ENCODE peak calls at places on chromosome 9, in six cellular contexts. M, T, X, D, V and N are unnamed samples.

GRCh38 chr9:106897681-106898080 is 34.7 kb downstream of the ZNF462 start:
- DNase-seq in T (no peak), V (no peak), M (no peak), X (no peak), D (no peak), N (no peak)

GRCh38 chr9:128160603-128160987 is 530 bp downstream of the BBLN start:
- DNase-seq in M (peak; percentile 13), X (no peak), V (peak; percentile 19), D (no peak), T (peak; percentile 67), N (no peak)

GRCh38 chr9:72363908-72364678 is 915 bp downstream of the ZFAND5 start:
- DNase-seq in X (peak; percentile 75), D (peak; percentile 40), V (no peak), T (peak; percentile 82), M (peak; percentile 64), N (peak; percentile 81)

GRCh38 chr9:29514336-29514735 is 1941.1 kb upstream of the C9orf72 start:
- DNase-seq in T (no peak), V (no peak), X (peak; percentile 5), D (peak; percentile 25), M (no peak), N (no peak)

GRCh38 chr9:89508951-89509607 is 11.2 kb upstream of the SEMA4D start:
- DNase-seq in M (no peak), X (no peak), D (no peak), T (no peak), V (no peak), N (no peak)

GRCh38 chr9:125991886-125992529 is 244.8 kb downstream of the PBX3 start:
- DNase-seq in V (no peak), D (no peak), T (no peak), M (no peak), X (no peak), N (no peak)

GRCh38 chr9:18327106-18327505 is 146.8 kb upstream of the ADAMTSL1 start:
- DNase-seq in M (no peak), V (no peak), D (no peak), X (no peak), T (no peak), N (no peak)

GRCh38 chr9:135116892-135117680 is 29.6 kb downstream of the OLFM1 start:
- DNase-seq in V (no peak), X (no peak), D (peak; percentile 87), T (peak; percentile 63), M (no peak), N (no peak)

GRCh38 chr9:126417007-126417406 is 90.4 kb downstream of the MVB12B start:
- DNase-seq in V (no peak), X (no peak), M (no peak), D (no peak), T (no peak), N (no peak)

GRCh38 chr9:18390393-18390792 is 83.6 kb upstream of the ADAMTSL1 start:
- DNase-seq in T (no peak), D (peak; percentile 9), X (peak; percentile 23), M (peak; percentile 95), V (peak; percentile 13), N (no peak)

GRCh38 chr9:69584746-69585145 is 87.4 kb downstream of the APBA1 start:
- DNase-seq in X (no peak), V (no peak), M (peak; percentile 73), T (no peak), D (no peak), N (no peak)

GRCh38 chr9:90331826-90332575 is 310.6 kb downstream of the DIRAS2 start:
- DNase-seq in V (peak; percentile 40), D (peak; percentile 12), M (peak; percentile 87), T (no peak), X (peak; percentile 6), N (no peak)

GRCh38 chr9:6224393-6225154 is 9.0 kb downstream of the IL33 start:
- DNase-seq in V (no peak), T (no peak), X (no peak), M (no peak), D (no peak), N (no peak)

GRCh38 chr9:109815366-109815947 is 35.5 kb downstream of the PALM2AKAP2 start:
- DNase-seq in V (peak; percentile 47), X (no peak), D (no peak), T (no peak), M (peak; percentile 26), N (no peak)

GRCh38 chr9:104842698-104843097 is 78.8 kb downstream of the NIPSNAP3B start:
- DNase-seq in X (no peak), V (no peak), T (no peak), D (peak; percentile 21), M (no peak), N (no peak)

GRCh38 chr9:72271617-72272478 is 93.2 kb downstream of the ZFAND5 start:
- DNase-seq in V (peak; percentile 60), T (peak; percentile 50), D (peak; percentile 66), X (peak; percentile 73), M (peak; percentile 48), N (peak; percentile 55)

GRCh38 chr9:105114956-105115728 is 129.3 kb upstream of the SLC44A1 start:
- DNase-seq in X (no peak), M (peak; percentile 49), V (peak; percentile 28), T (no peak), D (no peak), N (peak; percentile 17)

GRCh38 chr9:101398930-101399640 is 434 bp downstream of the ZNF189 start:
- DNase-seq in D (no peak), M (no peak), V (no peak), T (no peak), X (peak; percentile 12), N (no peak)

GRCh38 chr9:35726876-35727438 is 5.0 kb downstream of the TLN1 start:
- DNase-seq in T (no peak), V (peak; percentile 40), D (no peak), X (peak; percentile 59), M (peak; percentile 68), N (peak; percentile 38)

GRCh38 chr9:114037961-114038723 is 40.0 kb downstream of the AMBP start:
- DNase-seq in V (no peak), X (no peak), D (peak; percentile 90), M (no peak), T (no peak), N (no peak)

GRCh38 chr9:92671323-92671722 is 1.4 kb upstream of the IPPK start:
- DNase-seq in V (peak; percentile 81), D (peak; percentile 62), M (peak; percentile 76), X (no peak), T (no peak), N (peak; percentile 53)

GRCh38 chr9:96383165-96383939 is at the start of gene SLC35D2:
- DNase-seq in M (peak; percentile 53), D (peak; percentile 85), X (peak; percentile 83), T (peak; percentile 93), V (peak; percentile 16), N (peak; percentile 65)

GRCh38 chr9:100219347-100219746 is 120.3 kb downstream of the INVS start:
- DNase-seq in D (no peak), X (no peak), V (no peak), M (peak; percentile 17), T (no peak), N (no peak)

GRCh38 chr9:70421020-70421271 is 6.5 kb upstream of the KLF9 start:
- DNase-seq in M (no peak), T (no peak), D (no peak), V (no peak), X (no peak), N (no peak)

GRCh38 chr9:131382850-131383729 is 10.8 kb upstream of the PRRC2B start:
- DNase-seq in D (peak; percentile 89), T (no peak), X (peak; percentile 93), V (peak; percentile 58), M (peak; percentile 78), N (no peak)

GRCh38 chr9:21883642-21884041 is 81.2 kb downstream of the MTAP start:
- DNase-seq in M (no peak), T (no peak), X (no peak), D (peak; percentile 12), V (no peak), N (no peak)

GRCh38 chr9:91483189-91483691 is 59.6 kb upstream of the NFIL3 start:
- DNase-seq in X (no peak), T (no peak), D (no peak), M (peak; percentile 84), V (peak; percentile 74), N (peak; percentile 72)

GRCh38 chr9:99474186-99474585 is 252.1 kb downstream of the SEC61B start:
- DNase-seq in D (no peak), M (peak; percentile 56), V (no peak), T (no peak), X (no peak), N (no peak)

GRCh38 chr9:72665421-72665820 is 144.0 kb downstream of the TMC1 start:
- DNase-seq in M (peak; percentile 77), X (no peak), V (no peak), T (no peak), D (peak; percentile 31), N (no peak)

GRCh38 chr9:17222932-17223331 is 88.1 kb downstream of the CNTLN start:
- DNase-seq in D (no peak), X (no peak), M (no peak), V (no peak), T (no peak), N (no peak)

GRCh38 chr9:1049641-1050040 is 516 bp upstream of the DMRT2 start:
- DNase-seq in V (no peak), M (no peak), D (no peak), T (no peak), X (no peak), N (no peak)

GRCh38 chr9:37801287-37801850 is 772 bp downstream of the DCAF10 start:
- DNase-seq in D (peak; percentile 69), V (no peak), T (peak; percentile 70), M (peak; percentile 9), X (peak; percentile 52), N (peak; percentile 24)